ENCODE peak calls at places on chromosomes 16 and 17, in four cellular contexts. One of them, this sample, is unnamed.

GRCh38 chr17:32807577-32807976 is 69.3 kb downstream of the MYO1D start:
- DNase-seq in neuronal stem cell: no peak
- DNase-seq in IMR-90: no peak
- DNase-seq in H1: no peak
- DNase-seq in this sample: no peak

GRCh38 chr16:2043980-2044451 is 3.6 kb downstream of the NTHL1 start:
- DNase-seq in neuronal stem cell: no peak
- DNase-seq in IMR-90: no peak
- DNase-seq in H1: no peak
- DNase-seq in this sample: no peak

GRCh38 chr16:53207810-53208752 is 153.3 kb downstream of the CHD9 start:
- DNase-seq in neuronal stem cell: peak
- DNase-seq in IMR-90: peak
- DNase-seq in H1: peak
- DNase-seq in this sample: peak

GRCh38 chr16:16083421-16084156 is 134.2 kb downstream of the ABCC1 start:
- DNase-seq in neuronal stem cell: no peak
- DNase-seq in IMR-90: peak
- DNase-seq in H1: no peak
- DNase-seq in this sample: no peak

GRCh38 chr16:50152386-50152806 is 710 bp upstream of the TENT4B start:
- DNase-seq in neuronal stem cell: no peak
- DNase-seq in IMR-90: no peak
- DNase-seq in H1: peak
- DNase-seq in this sample: no peak

GRCh38 chr16:9761870-9762269 is 420.4 kb downstream of the GRIN2A start:
- DNase-seq in neuronal stem cell: no peak
- DNase-seq in IMR-90: no peak
- DNase-seq in H1: no peak
- DNase-seq in this sample: no peak

GRCh38 chr16:81310045-81310644 is 4.6 kb upstream of the GAN start:
- DNase-seq in neuronal stem cell: no peak
- DNase-seq in IMR-90: no peak
- DNase-seq in H1: no peak
- DNase-seq in this sample: no peak

GRCh38 chr16:72094266-72094610 is 591 bp downstream of the DHX38 start:
- DNase-seq in neuronal stem cell: no peak
- DNase-seq in IMR-90: no peak
- DNase-seq in H1: no peak
- DNase-seq in this sample: peak

GRCh38 chr17:32497431-32498205 is 10.8 kb downstream of the CDK5R1 start:
- DNase-seq in neuronal stem cell: no peak
- DNase-seq in IMR-90: no peak
- DNase-seq in H1: no peak
- DNase-seq in this sample: peak

GRCh38 chr17:75326587-75326955 is 37.3 kb upstream of the SLC25A19 start:
- DNase-seq in neuronal stem cell: no peak
- DNase-seq in IMR-90: no peak
- DNase-seq in H1: no peak
- DNase-seq in this sample: no peak
- H3K23ac ChIP-seq in neuronal stem cell: no peak
- H3K23ac ChIP-seq in IMR-90: no peak
- H3K23ac ChIP-seq in H1: no peak
- H3K23ac ChIP-seq in this sample: no peak

DNA sequence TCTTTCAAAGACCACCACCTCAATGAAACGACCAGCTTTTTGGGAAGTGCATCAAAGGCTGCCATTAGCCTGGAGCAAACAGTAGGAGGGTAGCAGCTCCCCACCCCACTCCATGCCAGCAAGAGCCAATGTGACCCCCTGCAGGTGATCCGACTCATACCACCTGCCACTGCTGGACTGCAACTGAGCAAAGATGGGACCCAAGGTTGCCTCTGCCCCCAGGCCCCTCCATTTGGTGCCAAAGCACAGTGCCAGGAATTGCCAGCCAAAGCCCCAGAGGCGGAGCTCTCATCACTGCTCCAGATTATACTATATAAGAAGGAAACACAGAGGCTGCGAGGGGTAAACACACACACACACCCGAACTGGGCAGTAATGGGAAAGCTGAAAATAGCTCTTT is 8.3 kb downstream of the PITPNM3 start:
- DNase-seq in neuronal stem cell: no peak
- DNase-seq in IMR-90: no peak
- DNase-seq in H1: no peak
- DNase-seq in this sample: no peak
- H2AFZ ChIP-seq in neuronal stem cell: no peak
- H2AFZ ChIP-seq in IMR-90: no peak
- H2AFZ ChIP-seq in H1: no peak
- H2AFZ ChIP-seq in this sample: no peak

GRCh38 chr17:40916366-40916765 is 21.1 kb downstream of the KRT23 start:
- DNase-seq in neuronal stem cell: no peak
- DNase-seq in IMR-90: no peak
- DNase-seq in H1: no peak
- DNase-seq in this sample: peak
- H3K23ac ChIP-seq in neuronal stem cell: no peak
- H3K23ac ChIP-seq in IMR-90: peak
- H3K23ac ChIP-seq in H1: no peak
- H3K23ac ChIP-seq in this sample: no peak

GRCh38 chr17:79023886-79024771 is at the start of gene C1QTNF1:
- DNase-seq in neuronal stem cell: peak
- DNase-seq in IMR-90: peak
- DNase-seq in H1: no peak
- DNase-seq in this sample: peak
- H2AFZ ChIP-seq in neuronal stem cell: peak
- H2AFZ ChIP-seq in IMR-90: peak
- H2AFZ ChIP-seq in H1: peak
- H2AFZ ChIP-seq in this sample: peak

DNA sequence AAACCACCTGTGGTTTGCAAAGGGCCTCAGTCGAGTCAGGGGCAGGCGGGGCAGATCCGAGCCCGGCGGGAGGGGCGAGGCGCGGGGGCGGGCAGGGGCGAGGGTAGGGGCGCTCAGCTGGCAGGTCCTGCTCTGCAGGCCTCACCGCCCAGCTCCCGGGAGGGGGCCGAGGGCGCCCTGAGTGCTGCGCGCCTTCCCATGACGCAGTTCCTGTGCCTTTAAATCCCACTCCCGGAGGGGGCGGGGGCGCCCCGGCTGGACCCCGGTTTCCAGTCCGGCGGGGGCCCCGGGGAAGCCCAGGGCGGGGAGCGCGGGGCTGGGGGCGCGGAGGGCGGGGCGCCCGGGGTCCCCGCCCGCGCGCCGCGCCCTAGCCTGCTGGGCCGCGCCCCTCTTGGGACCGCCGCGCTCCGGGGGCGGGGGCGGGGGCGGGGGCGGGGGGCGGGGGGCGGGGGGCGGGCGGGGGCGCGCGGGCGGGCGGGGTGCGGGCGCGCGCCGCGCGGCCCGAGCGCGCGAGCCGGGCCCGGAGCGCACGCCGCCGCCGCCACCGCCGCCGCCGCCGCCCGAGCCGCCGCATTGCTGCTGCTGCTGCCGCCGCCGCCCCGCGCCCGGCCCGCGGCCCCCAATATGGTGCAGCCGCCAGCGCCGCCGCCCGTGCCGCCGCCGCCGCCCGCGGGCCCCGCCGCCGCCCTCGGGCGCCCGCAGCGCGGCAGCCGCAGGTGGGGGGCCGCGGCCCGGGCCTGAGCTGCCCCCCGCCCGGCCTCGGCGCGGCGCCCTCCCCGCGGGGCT is at the start of gene JPH3:
- DNase-seq in neuronal stem cell: peak
- DNase-seq in IMR-90: no peak
- DNase-seq in H1: peak
- DNase-seq in this sample: no peak
- H3K23ac ChIP-seq in neuronal stem cell: peak
- H3K23ac ChIP-seq in IMR-90: no peak
- H3K23ac ChIP-seq in H1: no peak
- H3K23ac ChIP-seq in this sample: peak

This sample was measured in trophoblast cell.